ENCODE peak calls at places on chromosomes 1 and 21, in six cellular contexts. H, Y, X, F, U and O are unnamed samples.
A peak's percentile ranks its signal among the peaks of the same experiment; 100 is the strongest.

GRCh38 chr1:161382214-161383019 is 14.7 kb upstream of the CFAP126 start:
- DNase-seq in H (no peak), Y (no peak), X (peak; percentile 59), F (no peak), U (no peak), O (no peak)

GRCh38 chr1:150516616-150517015 is 1.1 kb downstream of the FALEC start:
- DNase-seq in H (no peak), Y (no peak), X (no peak), F (no peak), U (no peak), O (no peak)

GRCh38 chr1:102588536-102588935 is 519.8 kb downstream of the COL11A1 start:
- DNase-seq in H (no peak), Y (no peak), X (no peak), F (no peak), U (no peak), O (no peak)

GRCh38 chr1:200336901-200337391 is 72.9 kb downstream of the ZNF281 start:
- DNase-seq in H (peak; percentile 58), Y (no peak), X (no peak), F (no peak), U (no peak), O (no peak)

GRCh38 chr21:26965567-26966359 is 1.1 kb downstream of the ADAMTS5 start:
- DNase-seq in H (peak; percentile 95), Y (peak; percentile 47), X (peak; percentile 87), F (no peak), U (peak; percentile 65), O (peak; percentile 58)

GRCh38 chr1:85806236-85806965 is 98.2 kb upstream of the ZNHIT6 start:
- DNase-seq in H (no peak), Y (no peak), X (no peak), F (no peak), U (no peak), O (no peak)

GRCh38 chr1:159917533-159917932 is 7.8 kb downstream of the TAGLN2 start:
- DNase-seq in H (peak; percentile 72), Y (no peak), X (peak; percentile 39), F (no peak), U (no peak), O (no peak)

GRCh38 chr1:37997256-37998088 is 7.7 kb upstream of the SF3A3 start:
- DNase-seq in H (peak; percentile 44), Y (no peak), X (no peak), F (no peak), U (no peak), O (no peak)

GRCh38 chr1:206706298-206706791 is 21.6 kb downstream of the MAPKAPK2 start:
- DNase-seq in H (peak; percentile 69), Y (no peak), X (peak; percentile 74), F (no peak), U (no peak), O (peak; percentile 65)

GRCh38 chr1:15762546-15762945 is 4.0 kb downstream of the FBLIM1 start:
- DNase-seq in H (no peak), Y (no peak), X (no peak), F (no peak), U (no peak), O (no peak)

GRCh38 chr1:62493656-62494055 is 56.8 kb downstream of the USP1 start:
- DNase-seq in H (no peak), Y (no peak), X (no peak), F (no peak), U (no peak), O (no peak)

GRCh38 chr1:99559166-99559565 is 86.7 kb upstream of the PALMD start:
- DNase-seq in H (no peak), Y (no peak), X (no peak), F (no peak), U (no peak), O (no peak)

GRCh38 chr1:204725821-204726448 is 40.4 kb upstream of the LRRN2 start:
- DNase-seq in H (peak; percentile 38), Y (no peak), X (no peak), F (no peak), U (no peak), O (no peak)

GRCh38 chr1:204453141-204453772 is 41.3 kb downstream of the PIK3C2B start:
- DNase-seq in H (peak; percentile 63), Y (no peak), X (no peak), F (peak; percentile 55), U (no peak), O (no peak)

GRCh38 chr1:38818706-38819439 is 40.7 kb downstream of the RRAGC start:
- DNase-seq in H (peak; percentile 67), Y (no peak), X (no peak), F (no peak), U (no peak), O (no peak)

GRCh38 chr1:235759336-235759735 is 107.4 kb downstream of the LYST start:
- DNase-seq in H (no peak), Y (no peak), X (no peak), F (no peak), U (no peak), O (no peak)

GRCh38 chr1:210257698-210258395 is 25.3 kb downstream of the SERTAD4 start:
- DNase-seq in H (no peak), Y (no peak), X (no peak), F (no peak), U (no peak), O (no peak)

GRCh38 chr1:183739640-183740385 is 65.1 kb upstream of the RGL1 start:
- DNase-seq in H (no peak), Y (no peak), X (no peak), F (no peak), U (no peak), O (no peak)

GRCh38 chr1:185534806-185535205 is 199.4 kb upstream of the HMCN1 start:
- DNase-seq in H (no peak), Y (no peak), X (no peak), F (no peak), U (no peak), O (no peak)

GRCh38 chr1:180231506-180232420 is 1.7 kb downstream of the LHX4 start:
- DNase-seq in H (peak; percentile 88), Y (no peak), X (peak; percentile 82), F (no peak), U (no peak), O (peak; percentile 33)

GRCh38 chr1:156419863-156420208 is 50.8 kb downstream of the RHBG start:
- DNase-seq in H (peak; percentile 91), Y (no peak), X (peak; percentile 68), F (no peak), U (no peak), O (no peak)

GRCh38 chr21:38460171-38460742 is 38.0 kb downstream of the ERG start:
- DNase-seq in H (no peak), Y (no peak), X (no peak), F (no peak), U (no peak), O (no peak)

GRCh38 chr1:110361856-110362255 is 22.7 kb downstream of the RBM15 start:
- DNase-seq in H (no peak), Y (no peak), X (no peak), F (no peak), U (no peak), O (no peak)

GRCh38 chr1:58783090-58783992 is 506 bp downstream of the JUN start:
- DNase-seq in H (peak; percentile 78), Y (peak; percentile 79), X (peak; percentile 82), F (peak; percentile 33), U (peak; percentile 50), O (peak; percentile 58)

GRCh38 chr21:15966651-15967050 is 236.9 kb downstream of the USP25 start:
- DNase-seq in H (no peak), Y (no peak), X (no peak), F (no peak), U (no peak), O (no peak)

GRCh38 chr1:19028110-19028509 is 71.6 kb upstream of the IFFO2 start:
- DNase-seq in H (peak; percentile 77), Y (no peak), X (no peak), F (no peak), U (no peak), O (no peak)

GRCh38 chr1:35173516-35174224 is 19.3 kb downstream of the SFPQ start:
- DNase-seq in H (no peak), Y (no peak), X (no peak), F (no peak), U (no peak), O (no peak)

GRCh38 chr1:55584521-55585401 is 369.6 kb upstream of the USP24 start:
- DNase-seq in H (no peak), Y (no peak), X (peak; percentile 53), F (no peak), U (no peak), O (no peak)

GRCh38 chr21:17139696-17140095 is 373.1 kb upstream of the CXADR start:
- DNase-seq in H (no peak), Y (no peak), X (no peak), F (no peak), U (no peak), O (no peak)

GRCh38 chr1:20472860-20473711 is 12.9 kb downstream of the CAMK2N1 start:
- DNase-seq in H (peak; percentile 93), Y (no peak), X (peak; percentile 92), F (no peak), U (peak; percentile 70), O (peak; percentile 80)

GRCh38 chr1:153260473-153260979 is 1.0 kb downstream of the LORICRIN start:
- DNase-seq in H (no peak), Y (no peak), X (no peak), F (no peak), U (no peak), O (no peak)

GRCh38 chr1:87678221-87678715 is 349.6 kb downstream of the LMO4 start:
- DNase-seq in H (no peak), Y (no peak), X (no peak), F (no peak), U (no peak), O (no peak)

GRCh38 chr1:5793516-5793915 is 198.7 kb downstream of the NPHP4 start:
- DNase-seq in H (no peak), Y (no peak), X (no peak), F (no peak), U (no peak), O (no peak)
- H3K9me3 ChIP-seq in H (no peaks in the 10 kb centered on the region), Y (no peaks in the 10 kb centered on the region), X (no peaks in the 10 kb centered on the region), F (no peaks in the 10 kb centered on the region), U (no peaks in the 10 kb centered on the region), O (peaks cover 3% of the 10 kb centered on the region)

DNA sequence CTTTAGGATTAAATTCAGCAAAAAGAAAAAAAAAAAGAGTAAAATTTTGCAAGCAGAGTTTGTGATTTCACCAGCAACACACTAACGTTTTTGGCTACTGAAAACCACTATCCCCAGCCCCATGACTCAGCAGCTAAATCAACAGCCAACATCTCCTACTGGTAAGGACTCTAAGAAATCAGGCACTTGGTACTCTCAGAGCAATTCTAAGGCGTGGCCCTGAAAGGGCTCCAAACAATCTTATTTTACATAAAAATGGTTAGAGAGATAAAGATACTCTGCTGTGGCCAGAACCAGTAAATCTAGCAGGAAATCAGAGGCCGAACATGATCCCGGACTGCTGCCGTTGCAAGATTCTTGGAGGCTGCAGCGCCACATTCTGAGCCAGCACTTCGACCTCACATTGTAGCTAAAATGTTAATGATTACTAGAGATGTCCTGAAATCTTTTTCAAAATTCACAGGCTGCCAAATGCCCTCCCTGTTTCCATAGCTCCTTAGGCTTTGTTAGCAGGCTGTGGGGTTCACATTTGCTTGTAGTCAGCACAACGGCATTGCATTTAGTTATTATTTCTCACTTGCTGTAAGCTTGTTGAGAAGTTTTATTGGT is 1.7 kb upstream of the ENO1 start:
- DNase-seq in H (peak; percentile 72), Y (no peak), X (no peak), F (no peak), U (no peak), O (peak; percentile 60)
- TF ChIP-seq CTCF in H (no peak), Y (no peak), X (no peak), F (no peak), U (no peak), O (no peak)

GRCh38 chr21:8989261-8989882 is 1532.0 kb upstream of the TPTE start:
- DNase-seq in H (no peak), Y (no peak), X (no peak), F (no peak), U (no peak), O (no peak)
- H3K9me3 ChIP-seq in H (peaks cover 60% of the 10 kb centered on the region), Y (no peaks in the 10 kb centered on the region), X (peaks cover 24% of the 10 kb centered on the region), F (peaks cover 6% of the 10 kb centered on the region), U (peaks cover 14% of the 10 kb centered on the region), O (peaks cover 53% of the 10 kb centered on the region)

GRCh38 chr1:192506741-192507155 is 68.8 kb upstream of the RGS1 start:
- DNase-seq in H (no peak), Y (no peak), X (peak; percentile 45), F (no peak), U (no peak), O (no peak)
- TF ChIP-seq CTCF in H (peak; percentile 72), Y (peak; percentile 28), X (peak; percentile 55), F (no peak), U (peak; percentile 46), O (no peak)